ENCODE peak calls at places on chromosome 9, in six cellular contexts. D, C, Q, F, J and R are unnamed samples.
A peak's percentile ranks its signal among the peaks of the same experiment; 100 is the strongest.

GRCh38 chr9:26426732-26427131 is 465.9 kb downstream of the CAAP1 start:
- DNase-seq in C (no peak), J (no peak), F (no peak), D (no peak), Q (no peak), R (no peak)

GRCh38 chr9:2655411-2655901 is 33.9 kb downstream of the VLDLR start:
- DNase-seq in C (peak; percentile 96), Q (no peak), J (peak; percentile 33), F (no peak), D (no peak), R (no peak)

GRCh38 chr9:124698265-124698664 is 72.8 kb downstream of the NR6A1 start:
- DNase-seq in F (no peak), Q (no peak), C (peak; percentile 75), D (no peak), J (peak; percentile 14), R (no peak)

GRCh38 chr9:27333241-27334052 is 36.5 kb upstream of the EQTN start:
- DNase-seq in Q (peak; percentile 66), F (peak; percentile 66), J (peak; percentile 71), C (peak; percentile 73), D (peak; percentile 69), R (peak; percentile 61)

GRCh38 chr9:121876658-121877271 is 216.3 kb downstream of the TTLL11 start:
- DNase-seq in F (no peak), Q (no peak), D (no peak), J (no peak), C (peak; percentile 89), R (no peak)

GRCh38 chr9:20981486-20981885 is 50.0 kb downstream of the HACD4 start:
- DNase-seq in J (peak; percentile 11), F (no peak), C (peak; percentile 88), D (no peak), Q (no peak), R (no peak)

GRCh38 chr9:76333964-76334363 is 60.3 kb downstream of the RFK start:
- DNase-seq in D (no peak), Q (no peak), C (no peak), J (no peak), F (no peak), R (no peak)

GRCh38 chr9:87324613-87325194 is 173.0 kb upstream of the DAPK1 start:
- DNase-seq in F (no peak), J (peak; percentile 49), C (peak; percentile 68), D (no peak), Q (no peak), R (no peak)

GRCh38 chr9:37295796-37296195 is 126.7 kb upstream of the GRHPR start:
- DNase-seq in F (no peak), Q (no peak), J (no peak), D (no peak), C (no peak), R (no peak)

GRCh38 chr9:33297455-33297854 is 7.1 kb downstream of the NFX1 start:
- DNase-seq in Q (no peak), C (no peak), F (peak; percentile 75), D (peak; percentile 62), J (no peak), R (no peak)

GRCh38 chr9:135130266-135130976 is 43.0 kb downstream of the OLFM1 start:
- DNase-seq in D (peak; percentile 59), C (no peak), Q (no peak), J (peak; percentile 67), F (peak; percentile 26), R (peak; percentile 28)

GRCh38 chr9:13800776-13801175 is 513.2 kb downstream of the NFIB start:
- DNase-seq in J (no peak), Q (no peak), F (no peak), D (no peak), C (no peak), R (no peak)

GRCh38 chr9:133913571-133914369 is 78.4 kb downstream of the VAV2 start:
- DNase-seq in Q (no peak), D (no peak), J (no peak), F (no peak), C (no peak), R (no peak)

GRCh38 chr9:93112116-93112863 is 16.3 kb downstream of the CARD19 start:
- DNase-seq in Q (peak; percentile 26), F (no peak), J (no peak), D (no peak), C (no peak), R (peak; percentile 18)

GRCh38 chr9:126695186-126696090 is 81.7 kb downstream of the LMX1B start:
- DNase-seq in J (no peak), Q (no peak), F (no peak), C (no peak), D (no peak), R (no peak)

GRCh38 chr9:85515021-85515420 is 226.7 kb downstream of the AGTPBP1 start:
- DNase-seq in F (no peak), D (no peak), C (no peak), J (no peak), Q (no peak), R (no peak)

GRCh38 chr9:117286245-117286644 is 128.6 kb downstream of the ASTN2 start:
- DNase-seq in J (no peak), C (no peak), D (peak; percentile 52), Q (no peak), F (no peak), R (no peak)

GRCh38 chr9:627571-627970 is 213.9 kb upstream of the DMRT1 start:
- DNase-seq in C (peak; percentile 22), D (no peak), J (no peak), F (no peak), Q (no peak), R (no peak)

GRCh38 chr9:100408541-100409175 is 18.3 kb upstream of the MSANTD3 start:
- DNase-seq in C (no peak), D (no peak), Q (no peak), J (no peak), F (no peak), R (no peak)

GRCh38 chr9:110116543-110116885 is 91.4 kb downstream of the C9orf152 start:
- DNase-seq in Q (no peak), C (peak; percentile 99), J (peak; percentile 74), D (no peak), F (no peak), R (peak; percentile 38)

GRCh38 chr9:114214181-114214580 is 58.8 kb downstream of the COL27A1 start:
- DNase-seq in F (no peak), Q (no peak), C (peak; percentile 48), J (no peak), D (no peak), R (peak; percentile 42)

GRCh38 chr9:94767331-94768099 is 41.0 kb downstream of the AOPEP start:
- DNase-seq in Q (no peak), F (no peak), C (peak; percentile 68), J (no peak), D (no peak), R (no peak)

GRCh38 chr9:120625222-120625621 is 45.3 kb upstream of the CDK5RAP2 start:
- DNase-seq in C (peak; percentile 51), J (no peak), F (no peak), D (no peak), Q (no peak), R (no peak)

GRCh38 chr9:130890869-130891698 is 5.5 kb downstream of the QRFP start:
- DNase-seq in Q (no peak), D (no peak), J (no peak), F (no peak), C (no peak), R (no peak)

GRCh38 chr9:130201974-130202373 is 29.8 kb downstream of the NCS1 start:
- DNase-seq in Q (no peak), F (no peak), D (no peak), J (no peak), C (no peak), R (no peak)

GRCh38 chr9:112091805-112092204 is 83.3 kb downstream of the SUSD1 start:
- DNase-seq in F (peak; percentile 19), Q (no peak), D (no peak), C (peak; percentile 36), J (peak; percentile 37), R (no peak)

GRCh38 chr9:29213374-29214161 is 1640.3 kb upstream of the C9orf72 start:
- DNase-seq in F (no peak), Q (no peak), J (peak; percentile 33), D (peak; percentile 34), C (no peak), R (no peak)

GRCh38 chr9:15509931-15510788 is 610 bp downstream of the PSIP1 start:
- DNase-seq in D (peak; percentile 33), C (no peak), Q (peak; percentile 69), J (peak; percentile 20), F (peak; percentile 56), R (peak; percentile 45)

GRCh38 chr9:98369896-98370295 is 114.4 kb upstream of the TBC1D2 start:
- DNase-seq in F (no peak), C (no peak), D (no peak), J (no peak), Q (no peak), R (no peak)

GRCh38 chr9:98369066-98369425 is 113.6 kb upstream of the TBC1D2 start:
- DNase-seq in Q (no peak), D (no peak), C (no peak), J (no peak), F (no peak), R (no peak)

GRCh38 chr9:98369471-98369870 is 114.0 kb upstream of the TBC1D2 start:
- DNase-seq in C (no peak), F (no peak), J (no peak), Q (no peak), D (no peak), R (no peak)

GRCh38 chr9:98370976-98371315 is 115.5 kb upstream of the TBC1D2 start:
- DNase-seq in F (no peak), D (no peak), Q (no peak), C (no peak), J (no peak), R (no peak)

DNA sequence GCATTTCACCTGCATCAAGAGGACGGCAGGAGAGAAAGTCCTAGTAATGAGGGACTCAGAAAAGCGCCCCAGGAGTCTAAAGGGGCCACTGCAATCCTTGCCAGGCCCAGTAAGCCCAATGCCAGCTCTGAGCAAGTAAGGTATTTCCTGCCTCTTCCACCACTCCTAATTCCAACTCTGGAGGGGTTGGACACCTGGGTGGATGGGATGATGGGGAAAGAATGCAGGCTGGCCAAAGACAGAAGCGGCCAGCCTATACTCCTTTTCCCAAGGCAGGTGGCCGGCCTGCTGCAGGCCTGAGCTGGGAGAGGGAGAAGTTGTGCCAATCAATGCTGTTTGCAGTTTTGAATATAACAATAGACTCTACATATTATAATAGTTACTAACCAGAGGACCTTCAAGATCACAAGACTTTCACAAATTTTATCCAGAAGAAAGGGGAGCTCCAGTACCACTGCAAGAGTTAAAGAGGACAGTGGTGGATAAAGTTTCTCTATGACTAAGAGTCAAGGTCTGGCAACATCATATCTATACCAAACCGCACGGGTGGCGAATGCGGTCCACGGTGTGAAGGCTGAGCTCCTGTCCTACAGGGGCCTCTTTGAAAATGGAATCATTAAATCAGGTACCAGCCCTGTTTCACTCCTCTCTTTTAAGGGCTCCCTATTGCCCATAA is 115.0 kb upstream of the TBC1D2 start:
- DNase-seq in D (no peak), C (no peak), Q (no peak), F (no peak), J (no peak), R (no peak)
- TF ChIP-seq CTCF in D (no peak), C (no peak), Q (no peak), F (no peak), J (no peak), R (no peak)

GRCh38 chr9:70262948-70263347 is 4.2 kb downstream of the SMC5 start:
- DNase-seq in J (no peak), Q (no peak), D (no peak), C (peak; percentile 33), F (no peak), R (no peak)
- H3K4me1 ChIP-seq in J (peaks cover 7% of the 10 kb centered on the region), Q (peaks cover 20% of the 10 kb centered on the region), D (peaks cover 61% of the 10 kb centered on the region), C (peaks cover 16% of the 10 kb centered on the region), F (peaks cover 7% of the 10 kb centered on the region), R (peaks cover 18% of the 10 kb centered on the region)

GRCh38 chr9:101457003-101457402 is 21.4 kb upstream of the ALDOB start:
- DNase-seq in J (no peak), Q (no peak), D (no peak), C (no peak), F (no peak), R (no peak)
- TF ChIP-seq CTCF in J (no peak), Q (no peak), D (no peak), C (no peak), F (no peak), R (no peak)

GRCh38 chr9:81680506-81680905 is 8.8 kb downstream of the TLE1 start:
- DNase-seq in C (no peak), D (no peak), F (no peak), J (no peak), Q (no peak), R (no peak)
- H3K4me1 ChIP-seq in C (peaks cover 10% of the 10 kb centered on the region), D (peaks cover 70% of the 10 kb centered on the region), F (peaks cover 9% of the 10 kb centered on the region), J (peaks cover 52% of the 10 kb centered on the region), Q (no peaks in the 10 kb centered on the region), R (peaks cover 7% of the 10 kb centered on the region)